ENCODE peak calls at places on chromosomes 4 and X, in five cellular contexts. K, H, J, T and O are unnamed samples.

GRCh38 chr4:74121643-74122579 is 22.9 kb upstream of the CXCL2 start:
- DNase-seq in T (no peak), J (no peak), K (no peak), H (no peak), O (no peak)

GRCh38 chr4:77797239-77797638 is 21.9 kb downstream of the CNOT6L start:
- DNase-seq in H (no peak), T (no peak), K (no peak), J (peak; percentile 25), O (no peak)

GRCh38 chr4:100290585-100290984 is 100.3 kb upstream of the DDIT4L start:
- DNase-seq in K (no peak), J (peak; percentile 28), H (no peak), T (peak; percentile 37), O (no peak)

GRCh38 chrX:133171962-133172708 is 46.0 kb downstream of the TFDP3 start:
- DNase-seq in K (no peak), H (peak; percentile 26), T (no peak), J (peak; percentile 4), O (no peak)

GRCh38 chr4:177907736-177908424 is 465.6 kb upstream of the AGA start:
- DNase-seq in K (no peak), J (no peak), T (no peak), H (no peak), O (no peak)

GRCh38 chrX:154750301-154751120 is at the start of gene GAB3:
- DNase-seq in H (no peak), J (peak; percentile 36), K (no peak), T (no peak), O (no peak)

GRCh38 chr4:144347116-144347515 is 206.6 kb upstream of the GYPA start:
- DNase-seq in T (no peak), H (no peak), K (no peak), J (no peak), O (no peak)

GRCh38 chr4:23458061-23458460 is 431.8 kb downstream of the PPARGC1A start:
- DNase-seq in T (no peak), K (no peak), H (no peak), J (no peak), O (no peak)

GRCh38 chr4:172202480-172203076 is 389.4 kb downstream of the GALNTL6 start:
- DNase-seq in J (peak; percentile 8), K (no peak), H (no peak), T (peak; percentile 8), O (no peak)

GRCh38 chr4:124890522-124890921 is 178.0 kb upstream of the ANKRD50 start:
- DNase-seq in K (no peak), T (peak; percentile 18), H (no peak), J (peak; percentile 39), O (no peak)

GRCh38 chr4:54063224-54063623 is 1.2 kb downstream of the CHIC2 start:
- DNase-seq in K (no peak), T (peak; percentile 55), J (peak; percentile 67), H (no peak), O (no peak)

GRCh38 chr4:152099555-152099954 is 338.7 kb upstream of the GATB start:
- DNase-seq in T (no peak), J (no peak), K (no peak), H (no peak), O (no peak)

GRCh38 chr4:78768447-78769177 is 7.5 kb upstream of the BMP2K start:
- DNase-seq in H (peak; percentile 42), J (no peak), T (no peak), K (no peak), O (no peak)

GRCh38 chrX:41478397-41478911 is 31.3 kb downstream of the NYX start:
- DNase-seq in K (no peak), J (no peak), T (no peak), H (no peak), O (no peak)

DNA sequence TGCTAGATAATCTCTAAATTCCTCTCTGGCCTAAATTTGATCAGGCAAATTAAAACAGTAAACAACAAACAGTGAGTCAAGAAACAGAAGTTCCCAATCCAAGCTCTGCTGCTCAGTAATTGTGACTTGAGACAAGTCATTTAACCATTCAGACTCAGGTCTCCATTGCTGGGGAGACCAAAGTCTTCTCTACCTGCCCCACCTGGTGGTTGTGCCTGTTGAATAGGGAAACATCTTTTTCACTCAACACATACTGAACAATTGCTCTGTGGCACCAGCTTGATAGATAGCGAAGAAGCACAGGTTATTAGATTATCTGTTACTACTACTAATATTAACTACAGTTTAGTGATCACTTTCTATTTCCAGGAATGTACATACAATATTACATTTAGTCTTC is 112.1 kb upstream of the EOLA2 start:
- DNase-seq in K (no peak), H (no peak), T (no peak), J (no peak), O (no peak)
- TF ChIP-seq CTCF in K (no peak), H (no peak), T (no peak), J (no peak), O (no peak)

GRCh38 chr4:6193399-6193798 is 7.0 kb downstream of the JAKMIP1 start:
- DNase-seq in H (no peak), J (no peak), K (peak; percentile 43), T (no peak), O (no peak)

GRCh38 chr4:6196324-6196723 is 4.0 kb downstream of the JAKMIP1 start:
- DNase-seq in K (peak; percentile 53), J (no peak), T (no peak), H (no peak), O (no peak)

GRCh38 chr4:6195602-6196319 is 4.6 kb downstream of the JAKMIP1 start:
- DNase-seq in H (no peak), T (no peak), J (no peak), K (peak; percentile 20), O (no peak)

GRCh38 chr4:6196871-6197270 is 3.5 kb downstream of the JAKMIP1 start:
- DNase-seq in H (no peak), T (no peak), J (no peak), K (peak; percentile 35), O (no peak)

DNA sequence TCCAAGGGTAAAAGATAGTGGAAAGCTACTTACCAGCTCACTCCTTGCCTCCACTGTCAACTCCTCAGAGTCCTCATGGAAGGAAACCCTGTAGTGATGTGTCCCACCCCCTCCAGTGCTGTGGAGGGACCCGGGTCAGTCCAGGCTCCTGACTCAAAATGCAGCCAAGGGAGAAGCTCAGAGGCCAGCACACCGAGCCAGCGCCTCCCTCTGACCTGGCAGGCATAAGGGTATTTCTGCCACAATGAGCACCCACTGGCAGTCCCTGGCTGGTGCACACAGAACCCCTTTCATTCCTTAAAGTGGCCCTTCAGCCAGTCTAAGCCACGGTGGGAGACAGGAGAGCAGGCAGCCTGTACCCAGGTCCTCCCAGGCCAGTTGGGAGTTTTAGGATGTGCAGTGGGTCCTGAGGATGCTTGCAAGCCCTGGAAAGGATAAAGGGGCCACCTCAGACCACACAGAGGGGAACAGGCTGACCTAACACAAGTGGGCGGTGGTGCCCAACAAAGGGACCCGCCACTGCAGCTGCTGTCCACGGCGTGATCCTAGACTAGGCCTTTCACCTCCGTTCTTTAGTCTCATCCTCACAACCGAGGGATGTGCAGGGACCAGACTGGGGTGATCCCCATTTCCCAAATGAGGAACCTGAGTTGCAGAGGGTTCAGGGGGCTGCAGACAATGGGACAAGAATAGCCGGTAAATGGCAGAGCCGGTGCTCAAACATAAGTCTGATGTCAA is 5.7 kb downstream of the JAKMIP1 start:
- DNase-seq in J (no peak), K (peak; percentile 38), T (no peak), H (no peak), O (no peak)
- TF ChIP-seq CTCF in J (no peak), K (no peak), T (no peak), H (no peak), O (no peak)

GRCh38 chrX:146449243-146449642 is 360.3 kb upstream of the CXorf51B start:
- DNase-seq in J (no peak), K (no peak), T (no peak), H (no peak), O (no peak)

GRCh38 chrX:146448791-146449190 is 360.8 kb upstream of the CXorf51B start:
- DNase-seq in H (no peak), K (no peak), T (no peak), J (no peak), O (no peak)

GRCh38 chrX:146456058-146456457 is 353.5 kb upstream of the CXorf51B start:
- DNase-seq in K (no peak), J (no peak), T (no peak), H (no peak), O (no peak)

GRCh38 chrX:146454363-146454762 is 355.2 kb upstream of the CXorf51B start:
- DNase-seq in H (no peak), J (no peak), K (no peak), T (no peak), O (no peak)
- TF ChIP-seq CTCF in H (no peak), J (no peak), K (no peak), T (no peak), O (no peak)

DNA sequence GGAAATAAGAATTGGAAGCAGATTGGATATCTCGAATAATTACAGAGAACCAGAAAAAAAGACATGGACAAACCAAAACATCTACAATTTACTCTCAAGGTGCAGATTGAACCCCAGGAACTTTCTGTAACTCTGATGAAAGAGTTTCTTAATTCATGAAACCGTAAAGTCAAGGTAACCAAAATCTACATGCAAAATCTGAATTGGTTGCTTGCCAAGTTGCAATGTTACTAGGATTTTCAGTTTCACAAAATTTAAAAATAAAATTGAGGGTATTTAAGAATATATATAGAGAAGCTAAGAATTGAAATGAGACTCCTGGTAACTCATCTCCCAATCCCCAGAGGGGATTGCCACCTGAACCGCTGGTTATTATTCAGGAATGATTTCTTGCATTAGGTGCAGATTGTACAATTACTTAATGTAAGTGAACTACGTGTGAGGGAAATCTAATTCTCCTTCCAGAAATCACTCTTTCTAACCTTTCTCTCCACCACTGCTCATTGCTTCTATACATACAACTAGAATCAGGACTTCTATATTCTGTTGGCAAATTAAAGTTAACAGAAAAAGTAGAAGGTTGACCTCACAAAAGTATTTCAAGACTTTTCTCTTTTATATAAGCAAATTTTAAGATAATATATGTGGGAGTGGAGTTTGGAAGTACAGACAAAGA is 221.5 kb upstream of the NDST4 start:
- DNase-seq in J (no peak), T (no peak), H (no peak), K (no peak), O (no peak)
- TF ChIP-seq CTCF in J (no peak), T (no peak), H (no peak), K (no peak), O (no peak)

GRCh38 chr4:63582997-63583396 is 826.3 kb downstream of the TECRL start:
- DNase-seq in K (no peak), H (no peak), J (no peak), T (no peak), O (no peak)

GRCh38 chr4:63583561-63583960 is 825.7 kb downstream of the TECRL start:
- DNase-seq in J (no peak), H (no peak), K (no peak), T (no peak), O (no peak)

GRCh38 chr4:63578383-63578782 is 830.9 kb downstream of the TECRL start:
- DNase-seq in H (no peak), J (no peak), T (no peak), K (no peak), O (no peak)

DNA sequence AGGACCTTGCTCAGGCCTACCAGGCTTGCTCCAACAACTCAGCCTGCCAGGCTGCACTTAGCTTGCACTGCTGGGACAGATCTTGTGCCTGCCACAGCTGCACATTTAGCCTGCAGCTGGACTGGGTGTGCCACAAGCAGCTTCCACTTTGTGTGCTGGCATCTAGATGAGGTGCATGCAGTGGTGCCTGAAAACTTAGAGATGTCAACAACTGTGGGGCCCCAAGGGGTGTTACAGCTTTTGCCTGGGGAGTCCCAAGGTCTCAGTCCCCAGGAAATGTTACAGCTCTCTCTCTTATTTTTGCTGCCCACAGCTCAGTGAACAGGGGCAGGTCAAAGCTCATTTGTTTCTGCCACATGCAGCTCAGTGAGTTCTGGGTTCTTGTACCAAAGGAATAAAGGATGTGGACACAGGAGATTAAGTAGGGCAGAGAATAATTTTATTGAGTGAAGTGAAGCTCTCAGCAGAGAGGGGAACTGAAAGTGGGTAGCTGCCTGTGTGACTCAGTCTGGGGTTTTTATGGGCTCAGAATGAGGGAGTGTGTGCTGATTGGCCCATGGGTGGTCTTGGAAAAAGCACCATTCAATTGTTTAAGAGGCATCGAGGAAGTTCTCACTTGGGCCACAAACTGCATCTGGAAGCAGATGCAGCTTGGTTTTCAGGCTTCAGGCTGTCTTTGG is 828.3 kb downstream of the TECRL start:
- DNase-seq in H (no peak), J (no peak), K (no peak), T (no peak), O (no peak)
- TF ChIP-seq CTCF in H (no peak), J (no peak), K (no peak), T (no peak), O (no peak)